ENCODE peak calls at places on chromosomes 11 and 22, in six cellular contexts. One of them, this sample, is unnamed.

GRCh38 chr11:103948331-103948730 is 88.1 kb upstream of the DDI1 start:
- DNase-seq in fibroblast of lung: peak
- DNase-seq in fibroblast of mammary gland: no peak
- DNase-seq in Right ventricle myocardium superior: no peak
- DNase-seq in adrenal gland: no peak
- DNase-seq in NCI-H1436 treated with DMSO at 0.1 percent for 48 hours: no peak
- DNase-seq in this sample: no peak

GRCh38 chr11:70519117-70519516 is 120.8 kb downstream of the CTTN start:
- DNase-seq in NCI-H1436 treated with DMSO at 0.1 percent for 48 hours: no peak
- DNase-seq in fibroblast of mammary gland: no peak
- DNase-seq in adrenal gland: no peak
- DNase-seq in fibroblast of lung: peak
- DNase-seq in Right ventricle myocardium superior: no peak
- DNase-seq in this sample: no peak

GRCh38 chr11:134312223-134312622 is 19.6 kb upstream of the GLB1L2 start:
- DNase-seq in Right ventricle myocardium superior: no peak
- DNase-seq in adrenal gland: no peak
- DNase-seq in NCI-H1436 treated with DMSO at 0.1 percent for 48 hours: no peak
- DNase-seq in fibroblast of lung: no peak
- DNase-seq in fibroblast of mammary gland: no peak
- DNase-seq in this sample: no peak

GRCh38 chr11:128784059-128784804 is 82.9 kb downstream of the KCNJ1 start:
- DNase-seq in Right ventricle myocardium superior: no peak
- DNase-seq in fibroblast of lung: no peak
- DNase-seq in fibroblast of mammary gland: no peak
- DNase-seq in NCI-H1436 treated with DMSO at 0.1 percent for 48 hours: peak
- DNase-seq in adrenal gland: no peak
- DNase-seq in this sample: no peak

GRCh38 chr11:130066338-130066737 is 3.4 kb upstream of the APLP2 start:
- DNase-seq in adrenal gland: no peak
- DNase-seq in NCI-H1436 treated with DMSO at 0.1 percent for 48 hours: no peak
- DNase-seq in fibroblast of lung: no peak
- DNase-seq in Right ventricle myocardium superior: no peak
- DNase-seq in fibroblast of mammary gland: no peak
- DNase-seq in this sample: no peak

GRCh38 chr11:103682318-103683184 is 353.9 kb upstream of the DDI1 start:
- DNase-seq in Right ventricle myocardium superior: peak
- DNase-seq in NCI-H1436 treated with DMSO at 0.1 percent for 48 hours: no peak
- DNase-seq in fibroblast of lung: peak
- DNase-seq in adrenal gland: peak
- DNase-seq in fibroblast of mammary gland: peak
- DNase-seq in this sample: peak

GRCh38 chr11:34439521-34440258 is 956 bp downstream of the CAT start:
- DNase-seq in adrenal gland: no peak
- DNase-seq in Right ventricle myocardium superior: no peak
- DNase-seq in fibroblast of mammary gland: no peak
- DNase-seq in fibroblast of lung: no peak
- DNase-seq in NCI-H1436 treated with DMSO at 0.1 percent for 48 hours: no peak
- DNase-seq in this sample: no peak

GRCh38 chr11:1959786-1960185 is 12.7 kb downstream of the MRPL23 start:
- DNase-seq in fibroblast of lung: no peak
- DNase-seq in adrenal gland: no peak
- DNase-seq in Right ventricle myocardium superior: peak
- DNase-seq in fibroblast of mammary gland: no peak
- DNase-seq in NCI-H1436 treated with DMSO at 0.1 percent for 48 hours: no peak
- DNase-seq in this sample: no peak

GRCh38 chr22:37233751-37234631 is 10.1 kb downstream of the RAC2 start:
- DNase-seq in Right ventricle myocardium superior: no peak
- DNase-seq in fibroblast of mammary gland: no peak
- DNase-seq in adrenal gland: no peak
- DNase-seq in NCI-H1436 treated with DMSO at 0.1 percent for 48 hours: no peak
- DNase-seq in fibroblast of lung: no peak
- DNase-seq in this sample: no peak

GRCh38 chr11:35077709-35078695 is 61.0 kb upstream of the CD44 start:
- DNase-seq in fibroblast of mammary gland: peak
- DNase-seq in NCI-H1436 treated with DMSO at 0.1 percent for 48 hours: no peak
- DNase-seq in adrenal gland: no peak
- DNase-seq in fibroblast of lung: peak
- DNase-seq in Right ventricle myocardium superior: no peak
- DNase-seq in this sample: no peak

GRCh38 chr22:41290262-41291221 is 4.6 kb upstream of the RANGAP1 start:
- DNase-seq in fibroblast of mammary gland: peak
- DNase-seq in fibroblast of lung: peak
- DNase-seq in Right ventricle myocardium superior: no peak
- DNase-seq in adrenal gland: no peak
- DNase-seq in NCI-H1436 treated with DMSO at 0.1 percent for 48 hours: no peak
- DNase-seq in this sample: peak

GRCh38 chr11:131682373-131683015 is 312.1 kb downstream of the NTM start:
- DNase-seq in fibroblast of lung: no peak
- DNase-seq in Right ventricle myocardium superior: no peak
- DNase-seq in adrenal gland: no peak
- DNase-seq in fibroblast of mammary gland: no peak
- DNase-seq in NCI-H1436 treated with DMSO at 0.1 percent for 48 hours: no peak
- DNase-seq in this sample: no peak

GRCh38 chr11:10564692-10565318 is 3.7 kb downstream of the LYVE1 start:
- DNase-seq in NCI-H1436 treated with DMSO at 0.1 percent for 48 hours: no peak
- DNase-seq in fibroblast of mammary gland: peak
- DNase-seq in fibroblast of lung: no peak
- DNase-seq in Right ventricle myocardium superior: no peak
- DNase-seq in adrenal gland: no peak
- DNase-seq in this sample: no peak

GRCh38 chr11:133618500-133618899 is 86.2 kb upstream of the OPCML start:
- DNase-seq in fibroblast of mammary gland: no peak
- DNase-seq in fibroblast of lung: no peak
- DNase-seq in Right ventricle myocardium superior: no peak
- DNase-seq in NCI-H1436 treated with DMSO at 0.1 percent for 48 hours: no peak
- DNase-seq in adrenal gland: no peak
- DNase-seq in this sample: no peak

GRCh38 chr22:48955351-48956311 is 872.0 kb downstream of the BRD1 start:
- DNase-seq in adrenal gland: no peak
- DNase-seq in NCI-H1436 treated with DMSO at 0.1 percent for 48 hours: no peak
- DNase-seq in fibroblast of lung: no peak
- DNase-seq in fibroblast of mammary gland: no peak
- DNase-seq in Right ventricle myocardium superior: no peak
- DNase-seq in this sample: no peak

GRCh38 chr22:17501679-17502285 is 61.5 kb upstream of the SLC25A18 start:
- DNase-seq in fibroblast of mammary gland: peak
- DNase-seq in Right ventricle myocardium superior: no peak
- DNase-seq in fibroblast of lung: peak
- DNase-seq in adrenal gland: peak
- DNase-seq in NCI-H1436 treated with DMSO at 0.1 percent for 48 hours: peak
- DNase-seq in this sample: peak

GRCh38 chr11:45362636-45363035 is 76.5 kb upstream of the SYT13 start:
- DNase-seq in fibroblast of mammary gland: no peak
- DNase-seq in NCI-H1436 treated with DMSO at 0.1 percent for 48 hours: no peak
- DNase-seq in adrenal gland: no peak
- DNase-seq in Right ventricle myocardium superior: no peak
- DNase-seq in fibroblast of lung: no peak
- DNase-seq in this sample: no peak

GRCh38 chr11:130781906-130782305 is 134.4 kb downstream of the SNX19 start:
- DNase-seq in NCI-H1436 treated with DMSO at 0.1 percent for 48 hours: no peak
- DNase-seq in fibroblast of mammary gland: peak
- DNase-seq in Right ventricle myocardium superior: no peak
- DNase-seq in fibroblast of lung: peak
- DNase-seq in adrenal gland: no peak
- DNase-seq in this sample: peak

GRCh38 chr22:19889951-19890350 is 35.3 kb upstream of the GNB1L start:
- DNase-seq in fibroblast of lung: no peak
- DNase-seq in fibroblast of mammary gland: no peak
- DNase-seq in Right ventricle myocardium superior: peak
- DNase-seq in NCI-H1436 treated with DMSO at 0.1 percent for 48 hours: no peak
- DNase-seq in adrenal gland: no peak
- DNase-seq in this sample: no peak

GRCh38 chr22:26464312-26464711 is 19.3 kb downstream of the HPS4 start:
- DNase-seq in adrenal gland: no peak
- DNase-seq in fibroblast of lung: no peak
- DNase-seq in fibroblast of mammary gland: peak
- DNase-seq in NCI-H1436 treated with DMSO at 0.1 percent for 48 hours: no peak
- DNase-seq in Right ventricle myocardium superior: no peak
- DNase-seq in this sample: no peak

GRCh38 chr11:95545116-95545875 is 244.3 kb downstream of the FAM76B start:
- DNase-seq in Right ventricle myocardium superior: no peak
- DNase-seq in fibroblast of mammary gland: no peak
- DNase-seq in fibroblast of lung: no peak
- DNase-seq in adrenal gland: no peak
- DNase-seq in NCI-H1436 treated with DMSO at 0.1 percent for 48 hours: no peak
- DNase-seq in this sample: no peak

GRCh38 chr11:5596611-5597201 is at the start of gene TRIM6:
- DNase-seq in adrenal gland: peak
- DNase-seq in Right ventricle myocardium superior: peak
- DNase-seq in fibroblast of mammary gland: peak
- DNase-seq in fibroblast of lung: peak
- DNase-seq in NCI-H1436 treated with DMSO at 0.1 percent for 48 hours: no peak
- DNase-seq in this sample: peak

GRCh38 chr11:46675288-46675851 is 25.0 kb downstream of the ARHGAP1 start:
- DNase-seq in fibroblast of lung: peak
- DNase-seq in adrenal gland: peak
- DNase-seq in NCI-H1436 treated with DMSO at 0.1 percent for 48 hours: no peak
- DNase-seq in Right ventricle myocardium superior: peak
- DNase-seq in fibroblast of mammary gland: peak
- DNase-seq in this sample: peak

GRCh38 chr11:16309226-16309625 is 47.1 kb downstream of the SOX6 start:
- DNase-seq in Right ventricle myocardium superior: no peak
- DNase-seq in fibroblast of mammary gland: no peak
- DNase-seq in NCI-H1436 treated with DMSO at 0.1 percent for 48 hours: no peak
- DNase-seq in fibroblast of lung: no peak
- DNase-seq in adrenal gland: no peak
- DNase-seq in this sample: no peak

GRCh38 chr11:2425506-2425905 is 18.8 kb downstream of the TRPM5 start:
- DNase-seq in Right ventricle myocardium superior: peak
- DNase-seq in NCI-H1436 treated with DMSO at 0.1 percent for 48 hours: no peak
- DNase-seq in adrenal gland: no peak
- DNase-seq in fibroblast of mammary gland: no peak
- DNase-seq in fibroblast of lung: no peak
- DNase-seq in this sample: no peak

GRCh38 chr22:39800790-39801540 is 92.6 kb downstream of the ENTHD1 start:
- DNase-seq in fibroblast of lung: no peak
- DNase-seq in adrenal gland: no peak
- DNase-seq in NCI-H1436 treated with DMSO at 0.1 percent for 48 hours: peak
- DNase-seq in Right ventricle myocardium superior: no peak
- DNase-seq in fibroblast of mammary gland: no peak
- DNase-seq in this sample: no peak

GRCh38 chr11:10233581-10233980 is 60.4 kb downstream of the SBF2 start:
- DNase-seq in fibroblast of mammary gland: peak
- DNase-seq in fibroblast of lung: peak
- DNase-seq in NCI-H1436 treated with DMSO at 0.1 percent for 48 hours: no peak
- DNase-seq in Right ventricle myocardium superior: no peak
- DNase-seq in adrenal gland: no peak
- DNase-seq in this sample: peak

GRCh38 chr11:68081691-68082090 is 39.5 kb downstream of the CHKA start:
- DNase-seq in adrenal gland: no peak
- DNase-seq in Right ventricle myocardium superior: no peak
- DNase-seq in fibroblast of lung: peak
- DNase-seq in NCI-H1436 treated with DMSO at 0.1 percent for 48 hours: no peak
- DNase-seq in fibroblast of mammary gland: no peak
- DNase-seq in this sample: no peak

GRCh38 chr11:117554601-117555333 is 227.1 kb downstream of the CEP164 start:
- DNase-seq in NCI-H1436 treated with DMSO at 0.1 percent for 48 hours: no peak
- DNase-seq in fibroblast of mammary gland: no peak
- DNase-seq in fibroblast of lung: no peak
- DNase-seq in Right ventricle myocardium superior: no peak
- DNase-seq in adrenal gland: no peak
- DNase-seq in this sample: no peak

GRCh38 chr22:17167486-17167885 is 8.4 kb upstream of the HDHD5 start:
- DNase-seq in NCI-H1436 treated with DMSO at 0.1 percent for 48 hours: no peak
- DNase-seq in adrenal gland: peak
- DNase-seq in fibroblast of lung: no peak
- DNase-seq in Right ventricle myocardium superior: peak
- DNase-seq in fibroblast of mammary gland: no peak
- DNase-seq in this sample: no peak

GRCh38 chr11:32008879-32009548 is 81.9 kb upstream of the RCN1 start:
- DNase-seq in Right ventricle myocardium superior: no peak
- DNase-seq in fibroblast of mammary gland: no peak
- DNase-seq in adrenal gland: no peak
- DNase-seq in fibroblast of lung: no peak
- DNase-seq in NCI-H1436 treated with DMSO at 0.1 percent for 48 hours: no peak
- DNase-seq in this sample: no peak

GRCh38 chr11:116840746-116841296 is 3.4 kb upstream of the APOA1 start:
- DNase-seq in fibroblast of lung: no peak
- DNase-seq in NCI-H1436 treated with DMSO at 0.1 percent for 48 hours: no peak
- DNase-seq in adrenal gland: no peak
- DNase-seq in fibroblast of mammary gland: no peak
- DNase-seq in Right ventricle myocardium superior: no peak
- DNase-seq in this sample: no peak